ENCODE peak calls at places on chromosomes 11 and 22, in five cellular contexts. One of them, this sample, is unnamed.
A peak's percentile ranks its signal among the peaks of the same experiment; 100 is the strongest.

GRCh38 chr11:2838676-2839075 is 46.9 kb downstream of the CDKN1C start:
- DNase-seq in uterus: no peak
- DNase-seq in BJ: no peak
- DNase-seq in cardiac muscle cell: no peak
- DNase-seq in neural crest cell: no peak
- DNase-seq in this sample: no peak

GRCh38 chr11:115247404-115247803 is 256.8 kb downstream of the CADM1 start:
- DNase-seq in uterus: no peak
- DNase-seq in BJ: peak; percentile 32
- DNase-seq in cardiac muscle cell: no peak
- DNase-seq in neural crest cell: no peak
- DNase-seq in this sample: no peak

GRCh38 chr22:40479887-40480538 is 109.6 kb downstream of the SGSM3 start:
- DNase-seq in uterus: no peak
- DNase-seq in BJ: no peak
- DNase-seq in cardiac muscle cell: no peak
- DNase-seq in neural crest cell: no peak
- DNase-seq in this sample: no peak

GRCh38 chr11:69970785-69971535 is 107.2 kb upstream of the ANO1 start:
- DNase-seq in uterus: no peak
- DNase-seq in BJ: no peak
- DNase-seq in cardiac muscle cell: no peak
- DNase-seq in neural crest cell: no peak
- DNase-seq in this sample: no peak

GRCh38 chr22:30002861-30003489 is 77.3 kb upstream of the HORMAD2 start:
- DNase-seq in uterus: no peak
- DNase-seq in BJ: no peak
- DNase-seq in cardiac muscle cell: no peak
- DNase-seq in neural crest cell: no peak
- DNase-seq in this sample: no peak

GRCh38 chr11:1877211-1878133 is 14.2 kb downstream of the PRR33 start:
- DNase-seq in uterus: peak; percentile 69
- DNase-seq in BJ: no peak
- DNase-seq in cardiac muscle cell: no peak
- DNase-seq in neural crest cell: no peak
- DNase-seq in this sample: no peak

GRCh38 chr11:66068154-66068821 is 1.8 kb upstream of the PACS1 start:
- DNase-seq in uterus: peak; percentile 71
- DNase-seq in BJ: no peak
- DNase-seq in cardiac muscle cell: peak; percentile 85
- DNase-seq in neural crest cell: peak; percentile 82
- DNase-seq in this sample: peak; percentile 25

GRCh38 chr11:29481721-29482120 is 535.1 kb downstream of the KCNA4 start:
- DNase-seq in uterus: no peak
- DNase-seq in BJ: no peak
- DNase-seq in cardiac muscle cell: no peak
- DNase-seq in neural crest cell: no peak
- DNase-seq in this sample: no peak

GRCh38 chr22:46584081-46584903 is 35.9 kb upstream of the GRAMD4 start:
- DNase-seq in uterus: no peak
- DNase-seq in BJ: no peak
- DNase-seq in cardiac muscle cell: no peak
- DNase-seq in neural crest cell: no peak
- DNase-seq in this sample: no peak

GRCh38 chr11:57490456-57491248 is 24.9 kb downstream of the SLC43A1 start:
- DNase-seq in uterus: no peak
- DNase-seq in BJ: no peak
- DNase-seq in cardiac muscle cell: no peak
- DNase-seq in neural crest cell: no peak
- DNase-seq in this sample: no peak

GRCh38 chr22:34946339-34946985 is 119.5 kb upstream of the ISX start:
- DNase-seq in uterus: no peak
- DNase-seq in BJ: no peak
- DNase-seq in cardiac muscle cell: no peak
- DNase-seq in neural crest cell: no peak
- DNase-seq in this sample: no peak

GRCh38 chr11:130001491-130002351 is 914 bp downstream of the PRDM10 start:
- DNase-seq in uterus: peak; percentile 24
- DNase-seq in BJ: no peak
- DNase-seq in cardiac muscle cell: peak; percentile 47
- DNase-seq in neural crest cell: no peak
- DNase-seq in this sample: no peak

GRCh38 chr11:9765320-9766101 is 101.6 kb downstream of the SWAP70 start:
- DNase-seq in uterus: peak; percentile 57
- DNase-seq in BJ: peak; percentile 73
- DNase-seq in cardiac muscle cell: peak; percentile 79
- DNase-seq in neural crest cell: no peak
- DNase-seq in this sample: no peak

GRCh38 chr11:2730323-2731284 is 30.8 kb upstream of the KCNQ1OT1 start:
- DNase-seq in uterus: no peak
- DNase-seq in BJ: no peak
- DNase-seq in cardiac muscle cell: no peak
- DNase-seq in neural crest cell: no peak
- DNase-seq in this sample: no peak

GRCh38 chr22:36741968-36742367 is 34.0 kb downstream of the IFT27 start:
- DNase-seq in uterus: no peak
- DNase-seq in BJ: no peak
- DNase-seq in cardiac muscle cell: no peak
- DNase-seq in neural crest cell: no peak
- DNase-seq in this sample: no peak

GRCh38 chr11:61281581-61282250 is 13.4 kb downstream of the VWCE start:
- DNase-seq in uterus: peak; percentile 48
- DNase-seq in BJ: no peak
- DNase-seq in cardiac muscle cell: peak; percentile 79
- DNase-seq in neural crest cell: peak; percentile 56
- DNase-seq in this sample: no peak

GRCh38 chr11:102469196-102469821 is 16.7 kb upstream of the TMEM123 start:
- DNase-seq in uterus: peak; percentile 72
- DNase-seq in BJ: peak; percentile 77
- DNase-seq in cardiac muscle cell: peak; percentile 27
- DNase-seq in neural crest cell: no peak
- DNase-seq in this sample: no peak

GRCh38 chr22:24876700-24877099 is 69.8 kb downstream of the LHFPL7 start:
- DNase-seq in uterus: no peak
- DNase-seq in BJ: no peak
- DNase-seq in cardiac muscle cell: no peak
- DNase-seq in neural crest cell: no peak
- DNase-seq in this sample: no peak

GRCh38 chr22:21797444-21798221 is 62.0 kb upstream of the YPEL1 start:
- DNase-seq in uterus: no peak
- DNase-seq in BJ: peak; percentile 26
- DNase-seq in cardiac muscle cell: peak; percentile 54
- DNase-seq in neural crest cell: no peak
- DNase-seq in this sample: no peak

GRCh38 chr11:1346669-1347390 is 37.4 kb upstream of the TOLLIP start:
- DNase-seq in uterus: no peak
- DNase-seq in BJ: no peak
- DNase-seq in cardiac muscle cell: no peak
- DNase-seq in neural crest cell: no peak
- DNase-seq in this sample: no peak

GRCh38 chr22:27779650-27780049 is 21.9 kb downstream of the MN1 start:
- DNase-seq in uterus: no peak
- DNase-seq in BJ: no peak
- DNase-seq in cardiac muscle cell: no peak
- DNase-seq in neural crest cell: no peak
- DNase-seq in this sample: no peak

GRCh38 chr11:126231725-126232459 is 20.3 kb downstream of the FAM118B start:
- DNase-seq in uterus: no peak
- DNase-seq in BJ: no peak
- DNase-seq in cardiac muscle cell: no peak
- DNase-seq in neural crest cell: no peak
- DNase-seq in this sample: no peak

GRCh38 chr11:36389811-36390210 is 93.7 kb downstream of the PRR5L start:
- DNase-seq in uterus: no peak
- DNase-seq in BJ: no peak
- DNase-seq in cardiac muscle cell: no peak
- DNase-seq in neural crest cell: no peak
- DNase-seq in this sample: no peak

GRCh38 chr11:72735495-72736027 is 16.6 kb downstream of the ARAP1 start:
- DNase-seq in uterus: peak; percentile 73
- DNase-seq in BJ: no peak
- DNase-seq in cardiac muscle cell: peak; percentile 97
- DNase-seq in neural crest cell: no peak
- DNase-seq in this sample: no peak

GRCh38 chr11:117281159-117281558 is 10.0 kb upstream of the BACE1-AS start:
- DNase-seq in uterus: peak; percentile 74
- DNase-seq in BJ: peak; percentile 99
- DNase-seq in cardiac muscle cell: no peak
- DNase-seq in neural crest cell: no peak
- DNase-seq in this sample: peak; percentile 85

GRCh38 chr11:86947541-86947940 is 7.7 kb downstream of the FZD4 start:
- DNase-seq in uterus: no peak
- DNase-seq in BJ: no peak
- DNase-seq in cardiac muscle cell: no peak
- DNase-seq in neural crest cell: no peak
- DNase-seq in this sample: no peak

GRCh38 chr11:22304337-22304961 is 33.7 kb upstream of the SLC17A6 start:
- DNase-seq in uterus: no peak
- DNase-seq in BJ: peak; percentile 4
- DNase-seq in cardiac muscle cell: peak; percentile 62
- DNase-seq in neural crest cell: no peak
- DNase-seq in this sample: peak; percentile 1

GRCh38 chr11:94968334-94968958 is 4.9 kb downstream of the CWC15 start:
- DNase-seq in uterus: no peak
- DNase-seq in BJ: no peak
- DNase-seq in cardiac muscle cell: peak; percentile 8
- DNase-seq in neural crest cell: no peak
- DNase-seq in this sample: peak; percentile 18

GRCh38 chr11:108973402-108974119 is 308.7 kb downstream of the DDX10 start:
- DNase-seq in uterus: no peak
- DNase-seq in BJ: peak; percentile 69
- DNase-seq in cardiac muscle cell: no peak
- DNase-seq in neural crest cell: no peak
- DNase-seq in this sample: no peak

GRCh38 chr11:130441726-130442125 is 6.7 kb upstream of the ADAMTS15 start:
- DNase-seq in uterus: no peak
- DNase-seq in BJ: no peak
- DNase-seq in cardiac muscle cell: no peak
- DNase-seq in neural crest cell: no peak
- DNase-seq in this sample: no peak

GRCh38 chr11:118610220-118610772 is 2.9 kb downstream of the PHLDB1 start:
- DNase-seq in uterus: no peak
- DNase-seq in BJ: no peak
- DNase-seq in cardiac muscle cell: no peak
- DNase-seq in neural crest cell: no peak
- DNase-seq in this sample: no peak

GRCh38 chr11:118608268-118609214 is 1.1 kb downstream of the PHLDB1 start:
- DNase-seq in uterus: peak; percentile 89
- DNase-seq in BJ: no peak
- DNase-seq in cardiac muscle cell: peak; percentile 51
- DNase-seq in neural crest cell: no peak
- DNase-seq in this sample: peak; percentile 73

GRCh38 chr11:118609380-118610219 is 2.2 kb downstream of the PHLDB1 start:
- DNase-seq in uterus: peak; percentile 44
- DNase-seq in BJ: no peak
- DNase-seq in cardiac muscle cell: no peak
- DNase-seq in neural crest cell: no peak
- DNase-seq in this sample: no peak

GRCh38 chr11:118612378-118612777 is 5.0 kb downstream of the PHLDB1 start:
- DNase-seq in uterus: peak; percentile 47
- DNase-seq in BJ: no peak
- DNase-seq in cardiac muscle cell: no peak
- DNase-seq in neural crest cell: no peak
- DNase-seq in this sample: no peak

GRCh38 chr11:118610773-118611432 is 3.5 kb downstream of the PHLDB1 start:
- DNase-seq in uterus: peak; percentile 83
- DNase-seq in BJ: no peak
- DNase-seq in cardiac muscle cell: peak; percentile 86
- DNase-seq in neural crest cell: peak; percentile 76
- DNase-seq in this sample: no peak
- TF ChIP-seq CTCF in uterus: peak; percentile 89
- TF ChIP-seq CTCF in BJ: peak; percentile 85
- TF ChIP-seq CTCF in cardiac muscle cell: peak; percentile 83
- TF ChIP-seq CTCF in neural crest cell: peak; percentile 88
- TF ChIP-seq CTCF in this sample: peak; percentile 82

DNA sequence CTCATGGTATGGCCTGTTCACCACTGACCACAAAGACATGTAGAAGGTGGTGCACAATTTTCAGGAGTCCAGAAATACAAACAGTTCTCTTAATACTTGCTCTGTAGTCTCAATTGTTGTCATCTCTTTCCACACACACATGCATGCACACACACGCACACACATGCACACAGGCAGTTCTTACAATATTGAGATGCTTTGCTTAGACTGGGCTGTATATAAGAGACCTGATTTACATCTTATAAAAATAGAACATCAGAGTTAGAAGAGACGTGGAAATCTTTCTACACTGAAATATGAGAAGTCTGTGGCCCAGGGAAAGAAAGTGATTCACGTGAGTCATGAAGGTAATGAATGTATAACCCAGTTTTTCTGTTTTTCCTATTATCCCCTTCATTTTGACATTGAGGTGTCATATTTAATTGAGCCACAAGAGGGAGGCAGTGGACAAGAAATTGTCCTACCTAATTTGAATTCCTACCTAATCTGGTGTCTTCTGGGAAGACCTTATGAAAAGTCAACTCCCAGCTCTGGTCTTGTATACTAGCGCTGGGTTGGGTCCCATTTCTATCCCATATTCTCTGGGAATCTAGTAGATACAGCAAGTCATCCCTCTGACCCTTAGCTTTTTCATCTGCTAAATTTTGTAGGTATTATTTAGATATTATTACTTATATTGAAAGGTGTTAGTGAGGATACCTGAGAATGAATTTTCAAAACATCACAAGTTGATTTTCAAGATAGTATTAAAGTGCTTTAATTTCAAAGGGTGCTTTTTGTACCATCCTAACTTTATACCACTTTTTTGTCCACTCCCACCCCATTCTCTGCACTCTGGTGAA is 14.9 kb upstream of the MS4A4A start:
- DNase-seq in uterus: no peak
- DNase-seq in BJ: no peak
- DNase-seq in cardiac muscle cell: peak; percentile 43
- DNase-seq in neural crest cell: peak; percentile 55
- DNase-seq in this sample: no peak
- TF ChIP-seq CTCF in uterus: peak; percentile 58
- TF ChIP-seq CTCF in BJ: peak; percentile 61
- TF ChIP-seq CTCF in cardiac muscle cell: peak; percentile 63
- TF ChIP-seq CTCF in neural crest cell: peak; percentile 81
- TF ChIP-seq CTCF in this sample: peak; percentile 49

DNA sequence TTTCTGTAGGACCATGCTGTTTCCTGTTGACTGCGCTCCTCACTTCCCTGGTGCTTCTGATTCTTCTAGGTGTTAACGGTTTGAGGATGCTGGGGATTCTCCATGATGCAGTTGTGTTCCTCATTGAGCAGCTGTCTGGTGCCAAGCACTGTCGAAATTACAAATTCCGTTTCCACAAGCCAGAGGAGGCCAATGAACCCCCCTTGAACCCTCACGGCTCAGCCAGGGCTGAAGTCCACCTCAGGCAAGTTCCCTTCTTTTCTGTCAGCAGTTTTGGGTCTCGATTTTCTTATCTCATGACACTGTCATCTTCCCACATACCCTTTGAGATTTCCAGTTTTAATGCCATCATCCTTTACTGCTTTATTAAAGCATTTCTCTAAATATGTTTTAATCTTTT is 7.7 kb upstream of the TTC36 start:
- DNase-seq in uterus: no peak
- DNase-seq in BJ: no peak
- DNase-seq in cardiac muscle cell: no peak
- DNase-seq in neural crest cell: no peak
- DNase-seq in this sample: no peak
- TF ChIP-seq CTCF in uterus: no peak
- TF ChIP-seq CTCF in BJ: no peak
- TF ChIP-seq CTCF in cardiac muscle cell: no peak
- TF ChIP-seq CTCF in neural crest cell: no peak
- TF ChIP-seq CTCF in this sample: no peak

GRCh38 chr11:4493480-4493818 is 11.0 kb downstream of the OR52K1 start:
- DNase-seq in uterus: no peak
- DNase-seq in BJ: no peak
- DNase-seq in cardiac muscle cell: no peak
- DNase-seq in neural crest cell: no peak
- DNase-seq in this sample: no peak
- TF ChIP-seq CTCF in uterus: no peak
- TF ChIP-seq CTCF in BJ: no peak
- TF ChIP-seq CTCF in cardiac muscle cell: no peak
- TF ChIP-seq CTCF in neural crest cell: no peak
- TF ChIP-seq CTCF in this sample: no peak

This sample was measured in AG09319.